ENCODE peak calls at places on chromosomes 3 and 15, in seven cellular contexts. H is C1 segment of cervical spinal cord, Y is NCI-H1930, I is Ammon's horn, P is NCI-H2029, U is stomach, M is mucosa of descending colon. T is an unnamed sample.

GRCh38 chr15:96321422-96322391 is 8.8 kb upstream of the NR2F2 start:
- DNase-seq in I (no peak), M (no peak), H (no peak), P (no peak), Y (no peak), U (peak), T (no peak)

GRCh38 chr3:177554900-177555759 is 357.8 kb upstream of the TBL1XR1 start:
- DNase-seq in P (no peak), I (no peak), Y (no peak), U (no peak), H (no peak), M (no peak), T (no peak)

GRCh38 chr3:39750677-39751076 is 58.7 kb upstream of the MYRIP start:
- DNase-seq in Y (no peak), P (peak), I (no peak), H (no peak), M (no peak), U (no peak), T (no peak)

GRCh38 chr3:106068795-106069194 is 200.0 kb upstream of the CBLB start:
- DNase-seq in I (no peak), P (no peak), M (no peak), H (no peak), U (no peak), Y (no peak), T (no peak)

GRCh38 chr15:82297546-82297945 is 34.9 kb downstream of the SAXO2 start:
- DNase-seq in I (no peak), U (no peak), P (no peak), H (no peak), M (no peak), Y (no peak), T (no peak)

GRCh38 chr3:3170998-3171397 is 8.5 kb downstream of the CRBN start:
- DNase-seq in U (no peak), P (no peak), H (no peak), M (no peak), I (peak), Y (no peak), T (no peak)

GRCh38 chr15:44719293-44719999 is 8.1 kb downstream of the B2M start:
- DNase-seq in P (no peak), U (no peak), M (peak), H (no peak), Y (no peak), I (no peak), T (no peak)

GRCh38 chr3:43043071-43043766 is 62.7 kb downstream of the POMGNT2 start:
- DNase-seq in P (no peak), H (no peak), M (peak), I (no peak), U (no peak), Y (no peak), T (no peak)

GRCh38 chr15:71124937-71125755 is 9.9 kb downstream of the THSD4 start:
- DNase-seq in Y (no peak), M (peak), P (no peak), U (no peak), H (no peak), I (no peak), T (no peak)

GRCh38 chr3:86178095-86178494 is 812.9 kb downstream of the VGLL3 start:
- DNase-seq in Y (no peak), I (no peak), M (no peak), H (no peak), P (no peak), U (no peak), T (no peak)

GRCh38 chr3:103963599-103963998 is 1403.1 kb upstream of the ALCAM start:
- DNase-seq in M (no peak), I (no peak), H (no peak), U (no peak), P (no peak), Y (no peak), T (no peak)

GRCh38 chr3:47512416-47513124 is 942 bp downstream of the ELP6 start:
- DNase-seq in M (peak), I (no peak), Y (no peak), P (peak), H (no peak), U (no peak), T (peak)

GRCh38 chr3:188940213-188940914 is 231.4 kb upstream of the TPRG1 start:
- DNase-seq in M (no peak), U (no peak), H (no peak), P (no peak), I (no peak), Y (no peak), T (no peak)

GRCh38 chr3:182389041-182389815 is 404.1 kb upstream of the ATP11B start:
- DNase-seq in Y (no peak), I (no peak), U (peak), P (peak), M (no peak), H (no peak), T (no peak)

GRCh38 chr3:119894195-119894594 is 112.3 kb downstream of the NR1I2 start:
- DNase-seq in H (no peak), Y (no peak), P (no peak), M (no peak), U (no peak), I (no peak), T (no peak)

GRCh38 chr15:42704492-42704926 is 32.4 kb downstream of the CDAN1 start:
- DNase-seq in M (peak), H (peak), P (peak), Y (peak), U (peak), I (peak), T (peak)

GRCh38 chr3:186806173-186807055 is at the start of gene RFC4:
- DNase-seq in Y (peak), M (peak), U (peak), I (peak), P (peak), H (peak), T (no peak)

GRCh38 chr15:43794269-43795037 is 2.3 kb downstream of the SERF2 start:
- DNase-seq in I (no peak), Y (no peak), U (no peak), P (no peak), M (no peak), H (no peak), T (no peak)

GRCh38 chr3:134446800-134447199 is 39.0 kb downstream of the ANAPC13 start:
- DNase-seq in M (no peak), H (no peak), U (no peak), I (no peak), P (no peak), Y (no peak), T (no peak)

GRCh38 chr3:194871864-194872668 is 186.4 kb downstream of the FAM43A start:
- DNase-seq in Y (no peak), P (no peak), H (no peak), U (no peak), I (no peak), M (peak), T (no peak)

GRCh38 chr3:126110431-126111125 is 26.7 kb upstream of the SLC41A3 start:
- DNase-seq in Y (no peak), M (no peak), I (no peak), U (peak), P (no peak), H (no peak), T (no peak)

GRCh38 chr3:60086811-60087210 is 1037.0 kb upstream of the CFAP20DC start:
- DNase-seq in H (no peak), P (no peak), Y (no peak), I (no peak), U (no peak), M (no peak), T (no peak)

GRCh38 chr15:100900895-100901169 is 18.3 kb upstream of the LRRK1 start:
- DNase-seq in H (no peak), P (no peak), M (no peak), Y (no peak), U (no peak), I (no peak), T (no peak)

GRCh38 chr3:142259359-142259758 is 34.0 kb upstream of the GK5 start:
- DNase-seq in M (no peak), U (no peak), I (no peak), Y (no peak), H (no peak), P (no peak), T (no peak)

GRCh38 chr15:44136991-44137477 is 58.0 kb downstream of the FRMD5 start:
- DNase-seq in P (no peak), Y (no peak), I (no peak), H (no peak), U (no peak), M (no peak), T (no peak)

GRCh38 chr3:156781310-156782230 is 44.6 kb upstream of the LEKR1 start:
- DNase-seq in H (no peak), M (peak), P (no peak), U (peak), I (no peak), Y (no peak), T (no peak)

GRCh38 chr15:58748787-58749531 is 548 bp downstream of the ADAM10 start:
- DNase-seq in H (peak), P (no peak), Y (peak), I (peak), M (peak), U (peak), T (no peak)

GRCh38 chr3:122969585-122970453 is 57.7 kb downstream of the SEMA5B start:
- DNase-seq in M (no peak), U (no peak), I (peak), Y (no peak), H (no peak), P (no peak), T (no peak)

GRCh38 chr15:85037617-85038016 is 56.0 kb downstream of the PDE8A start:
- DNase-seq in P (no peak), Y (no peak), M (no peak), I (no peak), H (no peak), U (no peak), T (no peak)

GRCh38 chr3:141100112-141100511 is 49.0 kb downstream of the SPSB4 start:
- DNase-seq in H (no peak), Y (no peak), U (no peak), P (no peak), I (no peak), M (no peak), T (no peak)

GRCh38 chr15:58410353-58410752 is 21.4 kb upstream of the LIPC start:
- DNase-seq in M (peak), I (peak), Y (no peak), P (peak), H (no peak), U (no peak), T (no peak)

GRCh38 chr3:40871411-40871810 is 327.9 kb upstream of the CTNNB1 start:
- DNase-seq in M (no peak), I (no peak), Y (no peak), P (no peak), U (no peak), H (no peak), T (no peak)

GRCh38 chr3:75886971-75887526 is 101.7 kb upstream of the ZNF717 start:
- DNase-seq in Y (no peak), M (no peak), H (no peak), I (no peak), P (no peak), U (no peak), T (no peak)

GRCh38 chr3:194925614-194926013 is 239.9 kb downstream of the FAM43A start:
- DNase-seq in M (no peak), I (no peak), P (no peak), U (no peak), Y (no peak), H (no peak), T (no peak)

GRCh38 chr15:101317473-101317872 is 22.4 kb upstream of the SNRPA1 start:
- DNase-seq in M (no peak), I (no peak), H (no peak), P (no peak), U (no peak), Y (no peak), T (no peak)

GRCh38 chr3:141876381-141876890 is at the start of gene ATP1B3:
- DNase-seq in H (peak), P (peak), U (peak), Y (peak), I (peak), M (peak), T (no peak)

GRCh38 chr15:58200739-58201138 is 62.6 kb downstream of the AQP9 start:
- DNase-seq in U (no peak), H (no peak), M (no peak), I (no peak), Y (no peak), P (no peak), T (no peak)